ENCODE peak calls at places on chromosomes 12 and 14, in nine cellular contexts. W is cardiac muscle cell, P is left lung, G is left ventricle myocardium inferior, N is MM.1S, F is choroid plexus epithelial cell, J is GM12864, Z is GM23338, V is dorsolateral prefrontal cortex. U is an unnamed sample.

GRCh38 chr12:13342971-13343370 is 146.4 kb downstream of the EMP1 start:
- DNase-seq in W (no peak), P (no peak), G (no peak), N (no peak), F (no peak), J (no peak), Z (no peak), V (no peak), U (no peak)

GRCh38 chr12:68405292-68405900 is 73.2 kb upstream of the MDM1 start:
- DNase-seq in W (no peak), P (no peak), G (no peak), N (no peak), F (peak; percentile 63), J (no peak), Z (no peak), V (no peak), U (peak; percentile 34)

GRCh38 chr12:122073815-122074214 is 4.7 kb upstream of the MLXIP start:
- DNase-seq in W (no peak), P (no peak), G (no peak), N (no peak), F (no peak), J (no peak), Z (no peak), V (no peak), U (no peak)

GRCh38 chr12:89948266-89949175 is 239.9 kb upstream of the ATP2B1 start:
- DNase-seq in W (no peak), P (no peak), G (no peak), N (no peak), F (no peak), J (no peak), Z (no peak), V (no peak), U (no peak)

GRCh38 chr14:91058017-91058675 is 2.3 kb downstream of the RPS6KA5 start:
- DNase-seq in W (no peak), P (no peak), G (no peak), N (no peak), F (no peak), J (no peak), Z (no peak), V (no peak), U (no peak)

GRCh38 chr12:15244926-15245325 is 23.7 kb upstream of the RERG start:
- DNase-seq in W (no peak), P (no peak), G (no peak), N (no peak), F (no peak), J (no peak), Z (no peak), V (no peak), U (no peak)

GRCh38 chr12:54475542-54475941 is 2.1 kb upstream of the GTSF1 start:
- DNase-seq in W (no peak), P (no peak), G (no peak), N (no peak), F (peak; percentile 68), J (no peak), Z (no peak), V (no peak), U (peak; percentile 56)

GRCh38 chr14:69636051-69636639 is 24.7 kb downstream of the SUSD6 start:
- DNase-seq in W (no peak), P (peak; percentile 59), G (no peak), N (no peak), F (no peak), J (no peak), Z (no peak), V (no peak), U (no peak)

GRCh38 chr12:94336201-94336915 is 123.3 kb downstream of the CEP83 start:
- DNase-seq in W (no peak), P (no peak), G (no peak), N (no peak), F (peak; percentile 74), J (no peak), Z (no peak), V (no peak), U (peak; percentile 6)

DNA sequence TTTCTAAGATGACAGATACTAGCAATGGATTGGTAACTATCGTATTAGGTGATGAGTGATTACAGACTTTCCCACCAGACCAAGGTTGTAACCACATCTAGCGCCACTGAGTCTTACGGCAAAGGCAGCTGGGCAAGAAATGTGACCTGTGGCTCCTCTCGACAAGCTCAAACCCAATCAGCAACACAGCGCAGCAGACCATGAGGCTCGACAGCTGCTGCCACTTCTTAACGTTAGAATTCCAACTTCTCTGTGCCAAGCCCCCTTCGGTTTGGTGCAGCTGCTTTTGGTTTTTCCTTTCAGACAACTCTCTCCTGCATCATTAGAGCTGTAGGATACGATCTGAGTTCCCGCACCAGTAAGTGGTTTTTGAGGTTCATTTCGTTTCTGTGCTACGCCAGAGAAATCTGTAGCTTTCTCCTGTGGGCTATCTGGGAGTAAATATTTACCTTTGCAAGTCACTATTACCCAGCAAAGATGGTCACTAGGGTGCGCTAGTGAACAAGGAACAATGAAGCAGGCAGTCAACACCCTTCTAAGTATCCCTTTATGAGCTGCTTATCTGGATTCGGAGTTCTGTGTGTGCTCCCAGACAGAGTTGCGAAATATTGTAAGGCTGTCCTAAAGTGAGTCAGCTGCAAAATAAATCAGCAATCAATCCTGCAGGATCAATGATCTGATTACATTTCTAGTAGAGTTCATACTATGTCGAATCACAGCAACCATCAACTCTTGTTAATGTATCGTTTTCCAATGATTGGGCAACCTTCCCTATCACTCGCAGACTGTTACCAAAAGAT is 133.8 kb downstream of the KCNK10 start:
- DNase-seq in W (peak; percentile 82), P (peak; percentile 60), G (no peak), N (peak; percentile 53), F (peak; percentile 90), J (peak; percentile 65), Z (peak; percentile 95), V (no peak), U (peak; percentile 72)
- H3K4me3 ChIP-seq in W (no peak overlapping the region), P (no peak overlapping the region), G (peak overlapping the region; percentile 45), N (no peak overlapping the region), F (no peak overlapping the region), J (peak overlapping the region; percentile 3), Z (peak overlapping the region; percentile 39), V (no peak overlapping the region), U (no peak overlapping the region)

DNA sequence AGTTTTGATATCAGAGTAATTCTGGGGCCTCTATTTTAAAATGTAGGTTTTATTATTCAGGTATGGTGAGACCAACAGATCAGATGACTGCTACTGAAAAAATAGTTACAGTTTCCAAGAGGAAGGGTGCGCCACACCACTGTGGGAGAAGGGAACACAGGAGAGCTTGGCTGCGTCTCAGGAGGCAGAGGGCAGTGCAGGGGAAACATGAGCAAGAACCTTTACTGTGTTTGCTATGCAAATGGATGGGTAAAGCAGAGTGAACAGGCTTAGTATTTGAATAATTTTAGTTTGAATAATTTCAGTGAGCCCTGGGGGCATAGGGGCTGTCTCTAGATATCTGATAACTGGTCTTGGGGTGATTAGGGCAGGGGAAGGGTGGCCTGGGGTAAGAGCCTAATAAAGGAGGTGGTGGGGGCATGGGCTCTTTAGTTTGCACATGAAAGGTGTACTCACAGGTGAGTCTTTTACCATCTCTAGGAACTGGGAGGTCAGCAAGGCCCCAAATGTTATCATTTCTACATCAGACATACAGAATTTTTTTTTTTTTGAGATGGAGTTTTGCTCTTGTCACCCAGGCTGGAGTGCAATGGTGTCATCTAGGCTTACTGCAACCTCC is 196.8 kb upstream of the NEDD1 start:
- DNase-seq in W (peak; percentile 38), P (no peak), G (no peak), N (no peak), F (no peak), J (no peak), Z (peak; percentile 67), V (no peak), U (no peak)
- TF ChIP-seq CTCF in W (no peak), P (no peak), G (no peak), N (no peak), F (no peak), J (no peak), Z (peak; percentile 28), V (no peak), U (no peak)

GRCh38 chr14:35050652-35051051 is 4.6 kb downstream of the FAM177A1 start:
- DNase-seq in W (no peak), P (no peak), G (no peak), N (no peak), F (peak; percentile 57), J (no peak), Z (no peak), V (no peak), U (peak; percentile 65)

GRCh38 chr14:35046048-35046750 is at the start of gene FAM177A1:
- DNase-seq in W (peak; percentile 98), P (peak; percentile 99), G (peak; percentile 99), N (peak; percentile 95), F (peak; percentile 98), J (peak; percentile 91), Z (peak; percentile 99), V (peak; percentile 98), U (peak; percentile 98)

GRCh38 chr14:35045798-35046047 is 349 bp upstream of the FAM177A1 start:
- DNase-seq in W (no peak), P (no peak), G (no peak), N (no peak), F (no peak), J (no peak), Z (peak; percentile 7), V (no peak), U (no peak)

GRCh38 chr14:35046751-35047536 is 872 bp downstream of the FAM177A1 start:
- DNase-seq in W (no peak), P (peak; percentile 63), G (no peak), N (peak; percentile 38), F (peak; percentile 55), J (peak; percentile 13), Z (peak; percentile 71), V (no peak), U (no peak)

GRCh38 chr14:35047961-35048513 is 2.0 kb downstream of the FAM177A1 start:
- DNase-seq in W (no peak), P (no peak), G (no peak), N (no peak), F (no peak), J (no peak), Z (no peak), V (no peak), U (no peak)
- H3K4me3 ChIP-seq in W (no peak overlapping the region), P (peak overlapping the region; percentile 77), G (peak overlapping the region; percentile 84), N (no peak overlapping the region), F (peak overlapping the region; percentile 13), J (no peak overlapping the region), Z (peak overlapping the region; percentile 87), V (peak overlapping the region; percentile 93), U (no peak overlapping the region)

DNA sequence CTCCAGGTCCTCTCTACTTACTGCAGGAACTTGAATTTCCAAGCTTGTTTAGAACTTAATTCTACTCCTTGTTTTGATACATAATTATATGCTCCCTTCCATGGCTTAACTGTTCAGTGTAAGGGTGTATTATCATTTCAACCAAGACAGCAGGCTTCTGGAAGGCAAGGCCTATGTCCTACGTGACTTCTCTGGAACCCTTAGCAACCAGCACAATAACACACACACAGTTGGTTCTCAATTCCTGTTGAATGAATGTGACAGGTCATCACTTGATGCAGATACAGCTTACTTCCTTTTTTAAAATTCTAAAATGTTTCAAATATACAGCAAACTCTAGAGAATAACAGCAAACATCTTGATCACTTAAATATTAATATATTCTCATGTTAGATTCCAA is 77.7 kb upstream of the COCH start:
- DNase-seq in W (no peak), P (no peak), G (no peak), N (no peak), F (no peak), J (no peak), Z (no peak), V (no peak), U (no peak)
- TF ChIP-seq CTCF in W (no peak), P (no peak), G (no peak), N (no peak), F (no peak), J (no peak), Z (no peak), V (no peak), U (no peak)